ENCODE peak calls at places on chromosomes 2 and 18, in nine cellular contexts. H is heart left ventricle, B is spleen, N is H7, P is mucosa of descending colon, A is Panc1, T is stomach, U is hepatocyte, S is mesenchymal stem cell. G is an unnamed sample. For H3K36me3, the result is how much of the 10 kb centered on the place peaks cover.

GRCh38 chr2:201126308-201127127 is 10.6 kb downstream of the CFLAR start:
- DNase-seq in H (no peak), B (no peak), N (no peak), P (no peak), A (no peak), T (no peak), U (no peak), S (peak), G (peak)

GRCh38 chr2:39845460-39846146 is 66.5 kb upstream of the THUMPD2 start:
- DNase-seq in H (no peak), B (no peak), N (no peak), P (no peak), A (no peak), T (no peak), U (no peak), S (no peak), G (peak)

GRCh38 chr18:79903071-79903635 is 48.3 kb downstream of the SLC66A2 start:
- DNase-seq in H (peak), B (peak), N (peak), P (no peak), A (no peak), T (no peak), U (no peak), S (no peak), G (no peak)

GRCh38 chr2:58081000-58081399 is 34.4 kb downstream of the VRK2 start:
- DNase-seq in H (no peak), B (no peak), N (no peak), P (no peak), A (no peak), T (no peak), U (peak), S (no peak), G (no peak)

GRCh38 chr2:65778126-65778525 is 345.7 kb upstream of the SPRED2 start:
- DNase-seq in H (no peak), B (no peak), N (peak), P (no peak), A (no peak), T (no peak), U (no peak), S (no peak), G (no peak)

GRCh38 chr2:74290466-74291216 is 52.6 kb downstream of the SLC4A5 start:
- DNase-seq in H (no peak), B (peak), N (no peak), P (no peak), A (no peak), T (peak), U (no peak), S (no peak), G (no peak)

GRCh38 chr2:101047075-101047766 is 45.1 kb downstream of the RPL31 start:
- DNase-seq in H (no peak), B (no peak), N (no peak), P (no peak), A (no peak), T (peak), U (no peak), S (no peak), G (peak)

GRCh38 chr2:234960091-234961088 is 8.6 kb downstream of the SH3BP4 start:
- DNase-seq in H (no peak), B (no peak), N (no peak), P (no peak), A (no peak), T (no peak), U (no peak), S (peak), G (peak)

GRCh38 chr18:9283789-9284188 is 50.8 kb upstream of the TWSG1 start:
- DNase-seq in H (no peak), B (no peak), N (no peak), P (no peak), A (no peak), T (no peak), U (no peak), S (no peak), G (no peak)

GRCh38 chr18:9285604-9286003 is 49.0 kb upstream of the TWSG1 start:
- DNase-seq in H (no peak), B (no peak), N (no peak), P (no peak), A (no peak), T (no peak), U (no peak), S (no peak), G (no peak)

GRCh38 chr18:9275890-9276289 is 58.7 kb upstream of the TWSG1 start:
- DNase-seq in H (no peak), B (no peak), N (no peak), P (no peak), A (no peak), T (no peak), U (no peak), S (no peak), G (no peak)

DNA sequence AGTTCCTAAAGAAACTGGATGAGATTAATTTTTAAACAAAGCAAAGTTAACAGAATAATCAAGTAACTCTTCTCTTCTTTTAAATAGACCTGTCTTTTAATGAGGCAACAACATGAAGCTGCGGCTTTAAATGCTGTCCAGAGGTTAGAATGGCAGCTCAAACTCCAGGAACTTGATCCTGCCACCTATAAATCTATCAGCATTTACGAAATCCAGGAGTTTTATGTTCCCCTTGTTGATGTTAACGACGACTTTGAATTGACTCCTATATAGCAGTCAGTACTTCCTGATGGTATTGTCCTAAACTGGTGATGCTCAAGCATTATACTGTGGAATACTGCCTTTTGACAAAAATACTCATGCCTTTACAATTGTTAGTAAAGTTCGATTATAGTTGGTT is 53.7 kb upstream of the TWSG1 start:
- DNase-seq in H (no peak), B (no peak), N (no peak), P (no peak), A (no peak), T (no peak), U (no peak), S (peak), G (no peak)
- H3K36me3 ChIP-seq in H (half or more), B (half or more), N (under half), P (under half), A (under half), T (half or more), U (under half), S (half or more), G (under half)

DNA sequence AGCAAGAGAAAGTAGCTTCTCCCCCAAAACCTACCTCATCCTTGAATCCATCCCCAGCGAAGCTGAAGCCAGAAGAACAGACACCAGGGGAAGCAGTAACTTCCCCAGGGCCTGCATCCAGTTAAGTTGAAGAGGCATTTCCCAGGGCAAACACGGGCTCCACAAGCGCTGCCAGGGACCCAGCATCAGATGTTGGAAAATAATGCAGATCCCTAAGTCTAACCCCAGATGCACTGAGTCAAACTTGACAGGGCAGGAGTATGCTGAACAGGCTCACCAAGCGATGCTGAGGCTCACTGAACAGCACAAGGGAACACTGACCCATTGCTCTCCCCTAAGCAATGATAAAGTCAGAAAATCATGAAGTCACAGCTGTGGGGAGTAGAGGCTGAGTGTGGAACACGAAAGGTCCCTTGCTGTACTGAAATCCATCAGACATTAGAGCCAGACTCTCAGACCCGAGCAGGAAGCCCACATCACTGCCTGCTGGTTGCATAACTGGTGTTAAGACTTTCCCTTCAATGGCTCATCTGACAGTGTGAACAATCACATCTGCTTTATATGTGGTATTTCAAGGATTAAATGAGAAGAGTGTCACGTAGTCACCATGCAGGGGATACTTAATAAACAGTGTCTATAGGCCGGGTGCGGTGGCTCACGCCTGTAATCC is 36.3 kb downstream of the TNS1 start:
- DNase-seq in H (no peak), B (no peak), N (no peak), P (no peak), A (no peak), T (no peak), U (no peak), S (peak), G (peak)
- H3K4me3 ChIP-seq in H (no peak), B (no peak), N (no peak), P (no peak), A (no peak), T (peak), U (no peak), S (peak), G (peak)

GRCh38 chr2:46379213-46380037 is 82.2 kb downstream of the EPAS1 start:
- DNase-seq in H (no peak), B (no peak), N (no peak), P (no peak), A (no peak), T (no peak), U (peak), S (peak), G (no peak)

GRCh38 chr2:46377287-46377605 is 80.0 kb downstream of the EPAS1 start:
- DNase-seq in H (no peak), B (no peak), N (peak), P (no peak), A (no peak), T (no peak), U (no peak), S (no peak), G (no peak)

GRCh38 chr2:46380038-46380940 is 83.1 kb downstream of the EPAS1 start:
- DNase-seq in H (no peak), B (no peak), N (no peak), P (no peak), A (no peak), T (no peak), U (no peak), S (no peak), G (no peak)

GRCh38 chr2:46377666-46378560 is 80.7 kb downstream of the EPAS1 start:
- DNase-seq in H (no peak), B (no peak), N (no peak), P (no peak), A (no peak), T (no peak), U (no peak), S (no peak), G (no peak)

GRCh38 chr2:46378616-46379015 is 81.4 kb downstream of the EPAS1 start:
- DNase-seq in H (no peak), B (no peak), N (no peak), P (no peak), A (no peak), T (no peak), U (no peak), S (no peak), G (no peak)
- H3K36me3 ChIP-seq in H (half or more), B (half or more), N (under half), P (under half), A (under half), T (half or more), U (under half), S (half or more), G (under half)

GRCh38 chr2:158967731-158968395 is 577 bp upstream of the TANC1 start:
- DNase-seq in H (peak), B (no peak), N (peak), P (peak), A (no peak), T (peak), U (peak), S (peak), G (peak)
- H3K4me3 ChIP-seq in H (peak), B (peak), N (peak), P (peak), A (peak), T (peak), U (peak), S (peak), G (peak)

GRCh38 chr2:159218389-159218788 is 68.1 kb downstream of the WDSUB1 start:
- DNase-seq in H (no peak), B (no peak), N (no peak), P (no peak), A (no peak), T (no peak), U (no peak), S (no peak), G (no peak)
- H3K36me3 ChIP-seq in H (half or more), B (half or more), N (under half), P (under half), A (under half), T (half or more), U (under half), S (under half), G (under half)

GRCh38 chr2:232203166-232203891 is 175.2 kb upstream of the ALPP start:
- DNase-seq in H (no peak), B (no peak), N (no peak), P (no peak), A (no peak), T (no peak), U (no peak), S (no peak), G (no peak)

GRCh38 chr2:232200195-232200594 is 178.4 kb upstream of the ALPP start:
- DNase-seq in H (no peak), B (no peak), N (no peak), P (no peak), A (no peak), T (no peak), U (no peak), S (no peak), G (no peak)

GRCh38 chr2:232203936-232204335 is 174.6 kb upstream of the ALPP start:
- DNase-seq in H (no peak), B (no peak), N (no peak), P (no peak), A (no peak), T (no peak), U (no peak), S (no peak), G (peak)

GRCh38 chr2:232207174-232207573 is 171.4 kb upstream of the ALPP start:
- DNase-seq in H (no peak), B (no peak), N (no peak), P (no peak), A (no peak), T (no peak), U (no peak), S (no peak), G (no peak)

GRCh38 chr2:232204457-232204931 is 174.1 kb upstream of the ALPP start:
- DNase-seq in H (peak), B (no peak), N (no peak), P (no peak), A (no peak), T (peak), U (no peak), S (no peak), G (peak)
- H3K4me3 ChIP-seq in H (no peak), B (no peak), N (no peak), P (no peak), A (no peak), T (no peak), U (no peak), S (no peak), G (no peak)

DNA sequence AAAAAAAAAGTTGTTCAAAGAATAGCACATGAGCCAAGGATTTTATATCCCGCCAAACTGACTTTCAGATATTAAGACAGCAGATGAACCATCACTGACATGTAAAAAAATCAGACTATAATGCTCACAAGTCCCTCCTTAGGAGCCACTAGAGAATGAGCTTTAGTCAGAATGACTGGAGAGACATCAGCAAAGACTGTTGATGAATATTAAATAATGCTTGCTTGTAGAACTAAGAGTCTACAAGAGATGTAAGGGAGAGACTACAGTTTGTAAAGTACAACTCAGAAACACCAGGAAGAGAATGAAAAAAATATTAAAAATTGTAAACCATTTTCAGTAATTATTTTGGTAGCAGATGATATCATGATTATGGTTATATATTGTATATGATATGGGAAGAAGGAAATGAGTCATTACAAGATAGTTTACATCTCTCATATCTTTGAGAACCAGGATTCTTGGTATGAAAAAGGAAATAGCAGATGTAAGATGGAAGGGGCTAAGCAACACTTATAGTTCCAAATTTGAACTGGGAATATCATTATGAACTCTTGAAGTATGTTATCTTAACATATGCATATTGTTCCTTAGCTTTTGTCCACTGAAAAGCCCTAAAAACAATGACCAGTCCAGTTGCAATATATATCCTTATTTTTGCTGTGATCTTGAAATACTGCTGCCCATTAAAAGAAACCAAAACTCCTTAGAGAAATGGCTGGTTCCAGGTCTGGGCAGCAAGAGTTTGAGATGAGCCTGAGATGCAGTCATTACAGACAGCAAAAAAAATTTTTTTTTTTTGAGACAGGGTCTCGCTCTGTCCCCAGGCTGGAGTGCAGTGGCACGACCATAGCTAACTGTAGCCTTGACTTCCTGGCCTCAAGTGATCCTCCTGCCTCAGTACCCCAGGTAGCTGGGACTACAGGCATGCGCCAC is 55.7 kb downstream of the PTPN2 start:
- DNase-seq in H (no peak), B (no peak), N (no peak), P (no peak), A (no peak), T (no peak), U (no peak), S (peak), G (no peak)
- H3K36me3 ChIP-seq in H (half or more), B (half or more), N (under half), P (under half), A (under half), T (half or more), U (under half), S (under half), G (under half)